ENCODE peak calls at places on chromosome 14, in seven cellular contexts. L is fibroblast of lung, K is PC-9, C is heart left ventricle, I is body of pancreas, Y is GM12878, W is uterus. E is an unnamed sample.
A peak's percentile ranks its signal among the peaks of the same experiment; 100 is the strongest.

GRCh38 chr14:30698463-30698862 is 76.3 kb downstream of the SCFD1 start:
- DNase-seq in L (no peak), K (no peak), C (no peak), I (no peak), Y (no peak), W (no peak), E (no peak)

GRCh38 chr14:90781876-90782275 is 34.4 kb downstream of the TTC7B start:
- DNase-seq in L (no peak), K (no peak), C (no peak), I (peak; percentile 24), Y (no peak), W (no peak), E (peak; percentile 23)

GRCh38 chr14:100982764-100983163 is 79.2 kb upstream of the RTL1 start:
- DNase-seq in L (no peak), K (no peak), C (no peak), I (no peak), Y (no peak), W (no peak), E (no peak)

GRCh38 chr14:77140937-77141591 is 527 bp downstream of the ZDHHC22 start:
- DNase-seq in L (no peak), K (peak; percentile 53), C (no peak), I (no peak), Y (no peak), W (no peak), E (no peak)

GRCh38 chr14:21233457-21234076 is 35.7 kb downstream of the HNRNPC start:
- DNase-seq in L (peak; percentile 18), K (no peak), C (no peak), I (no peak), Y (no peak), W (no peak), E (no peak)

GRCh38 chr14:56199095-56199975 is 81.1 kb downstream of the PELI2 start:
- DNase-seq in L (peak; percentile 99), K (peak; percentile 8), C (peak; percentile 59), I (peak; percentile 62), Y (peak; percentile 32), W (peak; percentile 28), E (peak; percentile 62)

GRCh38 chr14:64937176-64937820 is 5.2 kb downstream of the GPX2 start:
- DNase-seq in L (no peak), K (no peak), C (no peak), I (peak; percentile 36), Y (no peak), W (no peak), E (no peak)

GRCh38 chr14:72518809-72519377 is 375.0 kb downstream of the DPF3 start:
- DNase-seq in L (no peak), K (no peak), C (no peak), I (no peak), Y (peak; percentile 77), W (no peak), E (no peak)

GRCh38 chr14:73460691-73461127 is 2.4 kb upstream of the NUMB start:
- DNase-seq in L (peak; percentile 56), K (no peak), C (peak; percentile 65), I (no peak), Y (no peak), W (no peak), E (no peak)

GRCh38 chr14:40204441-40205175 is 772.4 kb upstream of the FBXO33 start:
- DNase-seq in L (no peak), K (no peak), C (no peak), I (no peak), Y (no peak), W (no peak), E (no peak)

GRCh38 chr14:71400821-71401447 is 493.7 kb downstream of the PCNX1 start:
- DNase-seq in L (peak; percentile 52), K (no peak), C (no peak), I (no peak), Y (peak; percentile 40), W (no peak), E (no peak)

GRCh38 chr14:91354979-91355685 is 62.5 kb downstream of the CCDC88C start:
- DNase-seq in L (no peak), K (no peak), C (no peak), I (no peak), Y (no peak), W (no peak), E (no peak)

GRCh38 chr14:90293766-90294471 is 37.6 kb downstream of the PSMC1 start:
- DNase-seq in L (peak; percentile 52), K (no peak), C (no peak), I (no peak), Y (no peak), W (no peak), E (no peak)

GRCh38 chr14:22375321-22375930 is 213.6 kb downstream of the DAD1 start:
- DNase-seq in L (peak; percentile 66), K (no peak), C (no peak), I (peak; percentile 23), Y (no peak), W (no peak), E (no peak)

DNA sequence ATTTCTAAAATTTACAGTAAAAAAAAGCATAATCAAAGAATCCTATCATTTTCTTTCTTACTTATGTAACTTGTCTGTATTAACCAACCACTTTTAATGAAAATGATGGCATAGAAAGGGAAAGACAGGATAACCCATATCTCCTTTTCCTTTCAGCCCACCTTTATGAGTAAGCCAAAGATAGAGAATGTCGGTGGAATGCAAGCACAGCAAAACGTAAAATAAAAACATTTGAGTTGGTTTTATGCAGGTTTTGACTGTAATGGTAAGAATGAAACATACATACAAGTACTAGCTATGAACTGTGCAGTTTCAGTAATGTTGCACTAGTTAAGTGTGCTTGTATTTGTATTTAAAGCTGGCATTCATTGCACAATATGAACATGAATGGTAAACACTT is 360.3 kb downstream of the FOXG1 start:
- DNase-seq in L (no peak), K (no peak), C (no peak), I (no peak), Y (no peak), W (no peak), E (no peak)
- H3K4me1 ChIP-seq in L (no peaks in the 10 kb centered on the region), K (no peaks in the 10 kb centered on the region), C (no peaks in the 10 kb centered on the region), I (no peaks in the 10 kb centered on the region), Y (no peaks in the 10 kb centered on the region), W (no peaks in the 10 kb centered on the region), E (no peaks in the 10 kb centered on the region)

GRCh38 chr14:99855271-99855670 is 62.1 kb downstream of the EML1 start:
- DNase-seq in L (no peak), K (no peak), C (no peak), I (no peak), Y (no peak), W (no peak), E (no peak)

GRCh38 chr14:99854831-99855230 is 61.6 kb downstream of the EML1 start:
- DNase-seq in L (no peak), K (no peak), C (no peak), I (no peak), Y (no peak), W (no peak), E (no peak)

GRCh38 chr14:99853206-99853605 is 60.0 kb downstream of the EML1 start:
- DNase-seq in L (no peak), K (no peak), C (peak; percentile 18), I (no peak), Y (no peak), W (no peak), E (no peak)

GRCh38 chr14:99846808-99847207 is 53.6 kb downstream of the EML1 start:
- DNase-seq in L (no peak), K (no peak), C (no peak), I (no peak), Y (no peak), W (no peak), E (no peak)

GRCh38 chr14:99850705-99851104 is 57.5 kb downstream of the EML1 start:
- DNase-seq in L (peak; percentile 62), K (no peak), C (no peak), I (peak; percentile 5), Y (no peak), W (no peak), E (no peak)
- H3K4me1 ChIP-seq in L (no peaks in the 10 kb centered on the region), K (no peaks in the 10 kb centered on the region), C (peaks cover 8% of the 10 kb centered on the region), I (no peaks in the 10 kb centered on the region), Y (no peaks in the 10 kb centered on the region), W (no peaks in the 10 kb centered on the region), E (no peaks in the 10 kb centered on the region)

GRCh38 chr14:103723176-103724081 is 7.8 kb downstream of the ZFYVE21 start:
- DNase-seq in L (no peak), K (no peak), C (no peak), I (no peak), Y (no peak), W (peak; percentile 45), E (peak; percentile 93)
- H3K4me1 ChIP-seq in L (peaks cover 8% of the 10 kb centered on the region), K (peaks cover 16% of the 10 kb centered on the region), C (peaks cover 14% of the 10 kb centered on the region), I (peaks cover 53% of the 10 kb centered on the region), Y (no peaks in the 10 kb centered on the region), W (no peaks in the 10 kb centered on the region), E (peaks cover 75% of the 10 kb centered on the region)

DNA sequence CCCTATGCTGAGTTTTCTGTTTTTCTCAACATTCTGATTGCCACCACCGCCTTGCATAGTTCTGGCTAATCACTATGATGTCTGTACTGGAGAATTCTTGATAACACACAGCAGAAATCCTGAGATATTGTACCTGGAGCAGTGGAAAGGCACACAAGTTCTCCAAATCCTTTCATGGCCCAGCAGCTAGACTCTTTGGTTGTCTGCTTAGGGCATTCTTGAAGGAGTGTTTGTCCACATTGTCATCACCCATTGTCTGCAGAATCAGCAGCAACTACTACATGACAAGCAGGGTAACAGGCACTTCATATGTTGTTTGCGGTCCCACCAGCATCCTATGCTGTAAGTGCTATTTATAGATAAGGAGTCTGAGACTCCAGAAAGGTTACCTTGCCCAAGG is 128.9 kb downstream of the DAAM1 start:
- DNase-seq in L (no peak), K (no peak), C (no peak), I (no peak), Y (no peak), W (no peak), E (no peak)
- H3K4me1 ChIP-seq in L (peaks cover 4% of the 10 kb centered on the region), K (peaks cover 29% of the 10 kb centered on the region), C (peaks cover 44% of the 10 kb centered on the region), I (peaks cover 9% of the 10 kb centered on the region), Y (peaks cover 10% of the 10 kb centered on the region), W (no peaks in the 10 kb centered on the region), E (peaks cover 62% of the 10 kb centered on the region)

GRCh38 chr14:68792830-68793733 is at the start of gene ZFP36L1:
- DNase-seq in L (peak; percentile 99), K (peak; percentile 94), C (peak; percentile 95), I (peak; percentile 95), Y (peak; percentile 85), W (peak; percentile 93), E (peak; percentile 95)
- H3K4me1 ChIP-seq in L (peaks cover 8% of the 10 kb centered on the region), K (peaks cover 20% of the 10 kb centered on the region), C (peaks cover 21% of the 10 kb centered on the region), I (peaks cover 27% of the 10 kb centered on the region), Y (peaks cover 18% of the 10 kb centered on the region), W (no peaks in the 10 kb centered on the region), E (peaks cover 10% of the 10 kb centered on the region)

GRCh38 chr14:69648480-69649414 is 37.4 kb downstream of the SUSD6 start:
- DNase-seq in L (peak; percentile 64), K (no peak), C (no peak), I (no peak), Y (peak; percentile 81), W (no peak), E (no peak)

GRCh38 chr14:69650948-69651369 is 39.6 kb downstream of the SUSD6 start:
- DNase-seq in L (no peak), K (peak; percentile 85), C (no peak), I (no peak), Y (no peak), W (no peak), E (no peak)

GRCh38 chr14:69643430-69644200 is 32.2 kb downstream of the SUSD6 start:
- DNase-seq in L (no peak), K (peak; percentile 88), C (peak; percentile 51), I (peak; percentile 91), Y (no peak), W (peak; percentile 43), E (no peak)

GRCh38 chr14:69644814-69645213 is 33.4 kb downstream of the SUSD6 start:
- DNase-seq in L (no peak), K (no peak), C (no peak), I (no peak), Y (no peak), W (no peak), E (no peak)

GRCh38 chr14:69647216-69647615 is 35.8 kb downstream of the SUSD6 start:
- DNase-seq in L (no peak), K (no peak), C (no peak), I (no peak), Y (no peak), W (no peak), E (no peak)
- H3K4me1 ChIP-seq in L (peaks cover 27% of the 10 kb centered on the region), K (peaks cover 79% of the 10 kb centered on the region), C (peaks cover 59% of the 10 kb centered on the region), I (peaks cover 93% of the 10 kb centered on the region), Y (peaks cover 67% of the 10 kb centered on the region), W (peaks cover 11% of the 10 kb centered on the region), E (peaks cover 73% of the 10 kb centered on the region)